ENCODE peak calls at places on chromosomes 6 and 20, in five cellular contexts. S is HCT116; F is OCI-LY7; Y is CD8-positive, alpha-beta T cell; U is brain microvascular endothelial cell. P is an unnamed sample.

GRCh38 chr6:80547827-80548226 is 441.4 kb downstream of the BCKDHB start:
- DNase-seq in Y (no peak), S (no peak), F (no peak), U (peak; percentile 77), P (no peak)

GRCh38 chr6:7991992-7992815 is 72.0 kb downstream of the BLOC1S5 start:
- DNase-seq in F (peak; percentile 76), Y (no peak), U (peak; percentile 91), S (peak; percentile 24), P (peak; percentile 66)

GRCh38 chr20:59351148-59352040 is 51.0 kb downstream of the EDN3 start:
- DNase-seq in Y (no peak), F (no peak), S (no peak), U (no peak), P (no peak)

GRCh38 chr6:132391391-132392291 is 9.6 kb downstream of the MOXD1 start:
- DNase-seq in U (peak; percentile 27), F (no peak), Y (no peak), S (no peak), P (no peak)

GRCh38 chr6:118674772-118675171 is 23.4 kb upstream of the CEP85L start:
- DNase-seq in Y (no peak), U (no peak), S (no peak), F (no peak), P (no peak)

GRCh38 chr20:17024513-17025105 is 202.2 kb upstream of the PCSK2 start:
- DNase-seq in U (no peak), S (peak; percentile 42), Y (no peak), F (no peak), P (no peak)

GRCh38 chr6:11142296-11143027 is 30.9 kb upstream of the ERVFRD-1 start:
- DNase-seq in S (no peak), U (no peak), Y (no peak), F (no peak), P (no peak)

GRCh38 chr6:144644776-144645175 is 359.6 kb downstream of the UTRN start:
- DNase-seq in U (no peak), F (no peak), S (no peak), Y (no peak), P (no peak)

GRCh38 chr20:50295762-50296449 is 105.3 kb downstream of the CEBPB start:
- DNase-seq in U (no peak), F (no peak), S (no peak), Y (no peak), P (no peak)

GRCh38 chr20:20215976-20216727 is 151.8 kb upstream of the INSM1 start:
- DNase-seq in S (no peak), Y (no peak), F (no peak), U (no peak), P (no peak)

GRCh38 chr20:57180954-57181353 is 85.5 kb downstream of the BMP7 start:
- DNase-seq in U (no peak), Y (no peak), S (no peak), F (no peak), P (no peak)

GRCh38 chr20:51562334-51563140 is 20.0 kb upstream of the NFATC2 start:
- DNase-seq in Y (peak; percentile 53), S (peak; percentile 26), U (peak; percentile 93), F (no peak), P (peak; percentile 36)

GRCh38 chr20:3705970-3706739 is 6.2 kb downstream of the SIGLEC1 start:
- DNase-seq in F (no peak), Y (no peak), U (no peak), S (no peak), P (no peak)

GRCh38 chr20:25543068-25543467 is 42.3 kb downstream of the NINL start:
- DNase-seq in Y (no peak), F (no peak), U (peak; percentile 47), S (no peak), P (no peak)

GRCh38 chr6:118596774-118597332 is 48.8 kb downstream of the PLN start:
- DNase-seq in S (no peak), F (no peak), Y (no peak), U (no peak), P (no peak)

GRCh38 chr6:13535306-13535705 is 39.1 kb upstream of the SIRT5 start:
- DNase-seq in Y (no peak), U (no peak), S (no peak), F (peak; percentile 52), P (no peak)

GRCh38 chr6:91045152-91045551 is 458.3 kb upstream of the MAP3K7 start:
- DNase-seq in Y (no peak), U (no peak), S (no peak), F (no peak), P (no peak)

GRCh38 chr6:117739869-117740268 is 64.6 kb downstream of the NUS1 start:
- DNase-seq in F (no peak), U (no peak), S (no peak), Y (no peak), P (no peak)

GRCh38 chr6:105882833-105883232 is 203.3 kb upstream of the PRDM1 start:
- DNase-seq in Y (no peak), S (no peak), F (no peak), U (no peak), P (no peak)

GRCh38 chr6:40900791-40901190 is 138.2 kb downstream of the UNC5CL start:
- DNase-seq in U (no peak), F (no peak), Y (no peak), S (no peak), P (no peak)

GRCh38 chr6:66897576-66897975 is 1190.5 kb upstream of the EYS start:
- DNase-seq in S (no peak), U (no peak), F (peak; percentile 66), Y (no peak), P (no peak)

GRCh38 chr6:17986656-17987575 is 519 bp downstream of the KIF13A start:
- DNase-seq in U (peak; percentile 36), Y (peak; percentile 49), F (peak; percentile 34), S (no peak), P (peak; percentile 32)

GRCh38 chr20:32040142-32040953 is 11.7 kb upstream of the HCK start:
- DNase-seq in F (peak; percentile 90), S (no peak), U (no peak), Y (no peak), P (peak; percentile 61)

GRCh38 chr6:17354700-17355403 is 38.5 kb upstream of the CAP2 start:
- DNase-seq in S (peak; percentile 67), F (peak; percentile 12), Y (no peak), U (peak; percentile 49), P (no peak)

GRCh38 chr6:33744895-33745546 is 1.7 kb downstream of the IP6K3 start:
- DNase-seq in F (no peak), U (no peak), Y (no peak), S (no peak), P (no peak)

GRCh38 chr6:24495516-24495847 is 713 bp downstream of the ALDH5A1 start:
- DNase-seq in U (peak; percentile 31), F (peak; percentile 92), S (peak; percentile 0), Y (peak; percentile 67), P (peak; percentile 82)

GRCh38 chr6:24497254-24497989 is 2.7 kb downstream of the ALDH5A1 start:
- DNase-seq in U (no peak), F (peak; percentile 64), S (no peak), Y (no peak), P (peak; percentile 61)

GRCh38 chr6:24492475-24492874 is 2.3 kb upstream of the ALDH5A1 start:
- DNase-seq in Y (no peak), S (no peak), U (no peak), F (peak; percentile 70), P (no peak)

GRCh38 chr6:24493945-24494725 is 634 bp upstream of the ALDH5A1 start:
- DNase-seq in S (no peak), U (no peak), Y (no peak), F (peak; percentile 21), P (peak; percentile 22)

DNA sequence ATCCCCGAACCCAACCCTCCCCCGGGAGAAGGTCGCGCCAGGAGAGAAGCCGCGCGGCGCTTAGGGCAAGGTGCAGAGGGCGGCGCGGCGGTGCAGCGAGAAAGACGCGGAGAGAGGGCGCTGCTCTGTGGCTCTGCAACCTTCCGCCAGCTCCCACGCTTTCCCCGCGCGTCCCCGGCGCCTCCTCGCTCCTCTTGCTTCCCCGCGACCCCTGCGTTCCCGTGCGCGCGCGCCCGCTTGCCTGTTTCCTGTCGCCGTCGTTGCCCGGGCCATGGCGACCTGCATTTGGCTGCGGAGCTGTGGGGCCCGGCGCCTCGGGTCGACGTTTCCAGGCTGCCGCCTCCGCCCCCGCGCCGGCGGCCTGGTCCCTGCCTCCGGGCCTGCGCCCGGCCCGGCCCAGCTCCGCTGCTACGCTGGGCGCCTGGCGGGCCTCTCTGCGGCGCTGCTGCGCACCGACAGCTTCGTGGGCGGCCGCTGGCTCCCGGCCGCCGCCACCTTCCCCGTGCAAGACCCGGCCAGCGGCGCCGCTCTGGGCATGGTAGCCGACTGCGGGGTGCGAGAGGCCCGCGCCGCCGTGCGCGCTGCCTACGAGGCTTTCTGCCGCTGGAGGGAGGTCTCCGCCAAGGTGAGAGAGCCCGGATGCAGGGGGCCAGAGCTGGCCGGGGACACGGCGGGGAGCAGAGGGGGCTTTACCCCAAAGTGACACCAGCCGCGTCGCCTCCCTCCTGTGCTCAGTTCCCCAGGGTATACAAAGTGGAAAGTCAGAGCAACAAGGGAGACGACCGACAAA is at the start of gene ALDH5A1:
- DNase-seq in Y (peak; percentile 91), S (peak; percentile 24), U (peak; percentile 16), F (peak; percentile 87), P (peak; percentile 82)
- TF ChIP-seq CTCF in Y (no peak), S (peak; percentile 14), U (peak; percentile 43), F (peak; percentile 65), P (peak; percentile 53)

GRCh38 chr20:23246682-23247664 is 103.6 kb upstream of the NXT1 start:
- DNase-seq in U (no peak), F (peak; percentile 2), Y (no peak), S (no peak), P (peak; percentile 36)

GRCh38 chr20:23244916-23245552 is 105.6 kb upstream of the NXT1 start:
- DNase-seq in F (no peak), Y (no peak), U (no peak), S (no peak), P (no peak)

GRCh38 chr20:23243791-23244190 is 106.8 kb upstream of the NXT1 start:
- DNase-seq in S (no peak), U (no peak), F (peak; percentile 1), Y (no peak), P (no peak)

GRCh38 chr20:23244207-23244915 is 106.2 kb upstream of the NXT1 start:
- DNase-seq in F (no peak), U (no peak), S (no peak), Y (no peak), P (no peak)

GRCh38 chr20:23245553-23246128 is 105.0 kb upstream of the NXT1 start:
- DNase-seq in Y (no peak), U (no peak), F (peak; percentile 22), S (no peak), P (peak; percentile 80)
- TF ChIP-seq CTCF in Y (no peak), U (peak; percentile 82), F (peak; percentile 65), S (peak; percentile 65), P (peak; percentile 62)

GRCh38 chr6:73548458-73549446 is 27.9 kb upstream of the EEF1A1 start:
- DNase-seq in U (no peak), Y (no peak), F (no peak), S (no peak), P (no peak)
- TF ChIP-seq CTCF in U (no peak), Y (no peak), F (peak; percentile 28), S (no peak), P (no peak)

GRCh38 chr6:31827286-31828079 is at the start of gene HSPA1B:
- DNase-seq in S (peak; percentile 100), F (peak; percentile 94), Y (peak; percentile 89), U (peak; percentile 100), P (peak; percentile 92)

GRCh38 chr6:31829633-31830492 is 2.3 kb downstream of the HSPA1B start:
- DNase-seq in F (peak; percentile 74), Y (no peak), S (no peak), U (no peak), P (peak; percentile 32)

GRCh38 chr6:31822038-31822821 is 5.3 kb upstream of the HSPA1B start:
- DNase-seq in S (no peak), F (peak; percentile 58), U (peak; percentile 53), Y (peak; percentile 75), P (peak; percentile 71)

GRCh38 chr6:31825553-31825952 is 2.0 kb upstream of the HSPA1B start:
- DNase-seq in U (no peak), Y (no peak), F (no peak), S (no peak), P (no peak)

GRCh38 chr6:31826793-31827285 is 699 bp upstream of the HSPA1B start:
- DNase-seq in U (no peak), S (no peak), F (no peak), Y (peak; percentile 63), P (no peak)
- TF ChIP-seq CTCF in U (no peak), S (no peak), F (no peak), Y (no peak), P (no peak)